ENCODE peak calls at places on chromosomes 3 and 15, in four cellular contexts. P is upper lobe of right lung; F is Right ventricle myocardium inferior; W is activated CD8-positive, alpha-beta T cell treated with anti-CD3 and anti-CD28 coated beads for 36 hours. B is an unnamed sample.
A peak's percentile ranks its signal among the peaks of the same experiment; 100 is the strongest.

GRCh38 chr15:69474846-69475455 is 22.3 kb downstream of the RPLP1 start:
- ATAC-seq in F (no peak), P (no peak), W (peak; percentile 38), B (no peak)

GRCh38 chr3:107662109-107662477 is 139.3 kb downstream of the BBX start:
- ATAC-seq in F (peak; percentile 78), P (peak; percentile 73), W (no peak), B (no peak)

GRCh38 chr3:15010664-15011063 is 54.5 kb downstream of the MRPS25 start:
- ATAC-seq in P (no peak), F (no peak), W (peak; percentile 65), B (peak; percentile 48)

GRCh38 chr15:91491131-91491950 is 362.2 kb upstream of the SLCO3A1 start:
- ATAC-seq in W (peak; percentile 47), F (no peak), P (no peak), B (no peak)

GRCh38 chr3:128971421-128971820 is 22.5 kb downstream of the CFAP92 start:
- ATAC-seq in W (no peak), P (peak; percentile 42), F (peak; percentile 77), B (no peak)

GRCh38 chr3:9149566-9149965 is 99.9 kb downstream of the SRGAP3 start:
- ATAC-seq in P (no peak), W (no peak), F (no peak), B (no peak)

GRCh38 chr3:179811321-179812095 is 158.7 kb downstream of the USP13 start:
- ATAC-seq in W (peak; percentile 72), P (peak; percentile 94), F (peak; percentile 80), B (no peak)

GRCh38 chr3:193490989-193491388 is 63.7 kb downstream of the ATP13A4 start:
- ATAC-seq in P (peak; percentile 43), F (no peak), W (no peak), B (no peak)

GRCh38 chr15:89335289-89336041 is 841 bp upstream of the POLG start:
- ATAC-seq in P (no peak), W (peak; percentile 33), F (no peak), B (no peak)

GRCh38 chr15:80662756-80663553 is 32.2 kb upstream of the ABHD17C start:
- ATAC-seq in P (peak; percentile 16), F (no peak), W (no peak), B (no peak)

GRCh38 chr3:133892546-133893231 is 3.0 kb downstream of the RAB6B start:
- ATAC-seq in P (no peak), F (peak; percentile 82), W (no peak), B (no peak)

GRCh38 chr15:56428821-56429458 is 36.0 kb downstream of the MNS1 start:
- ATAC-seq in F (no peak), W (no peak), P (no peak), B (no peak)

GRCh38 chr3:185998136-185998535 is 60.3 kb upstream of the TRA2B start:
- ATAC-seq in W (no peak), P (no peak), F (no peak), B (no peak)

GRCh38 chr3:25527796-25528195 is 99.7 kb downstream of the RARB start:
- ATAC-seq in W (no peak), F (no peak), P (no peak), B (no peak)

GRCh38 chr3:14950274-14950673 is 2.9 kb downstream of the NR2C2 start:
- ATAC-seq in P (no peak), W (no peak), F (no peak), B (no peak)

GRCh38 chr15:56174649-56175048 is 69.0 kb downstream of the RFX7 start:
- ATAC-seq in P (no peak), W (peak; percentile 30), F (no peak), B (peak; percentile 75)

GRCh38 chr3:5188419-5189405 is 1.2 kb downstream of the EDEM1 start:
- ATAC-seq in W (peak; percentile 17), F (no peak), P (peak; percentile 57), B (peak; percentile 20)

GRCh38 chr3:128753715-128754114 is 27.7 kb downstream of the RAB7A start:
- ATAC-seq in P (no peak), W (no peak), F (no peak), B (peak; percentile 17)

GRCh38 chr3:55899887-55900286 is 412.8 kb upstream of the WNT5A start:
- ATAC-seq in P (peak; percentile 15), W (no peak), F (no peak), B (no peak)

GRCh38 chr3:50627407-50628051 is 10.6 kb downstream of the MAPKAPK3 start:
- ATAC-seq in F (peak; percentile 81), P (peak; percentile 92), W (peak; percentile 38), B (peak; percentile 46)

GRCh38 chr3:172461530-172462138 is 13.4 kb upstream of the GHSR start:
- ATAC-seq in W (peak; percentile 88), P (peak; percentile 80), F (no peak), B (no peak)

GRCh38 chr3:9211155-9211950 is 38.1 kb downstream of the SRGAP3 start:
- ATAC-seq in P (no peak), F (no peak), W (peak; percentile 70), B (peak; percentile 53)

GRCh38 chr3:14352002-14352627 is 50.3 kb upstream of the SLC6A6 start:
- ATAC-seq in P (no peak), W (peak; percentile 30), F (no peak), B (no peak)

GRCh38 chr3:152039887-152040286 is 166.4 kb downstream of the SUCNR1 start:
- ATAC-seq in P (no peak), W (peak; percentile 51), F (no peak), B (peak; percentile 53)

GRCh38 chr3:108401836-108402235 is 105.5 kb downstream of the HHLA2 start:
- ATAC-seq in W (no peak), P (no peak), F (no peak), B (no peak)